ENCODE peak calls at places on chromosome 14, in eight cellular contexts. Z is KBM-7; K is CD4-positive, alpha-beta T cell; U is heart left ventricle; R is activated CD4-positive, CD25-positive, alpha-beta regulatory T cell; W is AG09309; L is neural crest cell; M is mammary epithelial cell. E is an unnamed sample.

GRCh38 chr14:99203080-99203479 is 68.9 kb downstream of the BCL11B start:
- DNase-seq in L (no peak), W (no peak), R (no peak), K (no peak), U (no peak), Z (no peak), M (no peak), E (no peak)

GRCh38 chr14:106129274-106129673 is 602.9 kb downstream of the TMEM121 start:
- DNase-seq in R (no peak), L (no peak), K (peak), W (no peak), U (no peak), M (no peak), Z (peak), E (no peak)

GRCh38 chr14:35352274-35353233 is 52.0 kb downstream of the NFKBIA start:
- DNase-seq in K (no peak), Z (peak), W (no peak), M (no peak), L (no peak), U (peak), R (no peak), E (no peak)

GRCh38 chr14:71247106-71247505 is 339.8 kb downstream of the PCNX1 start:
- DNase-seq in Z (no peak), M (peak), W (no peak), U (no peak), K (no peak), R (no peak), L (no peak), E (no peak)

GRCh38 chr14:59482471-59483331 is 1.5 kb downstream of the L3HYPDH start:
- DNase-seq in W (peak), M (peak), Z (no peak), K (no peak), R (no peak), U (no peak), L (no peak), E (peak)

GRCh38 chr14:99756796-99757195 is 36.4 kb upstream of the EML1 start:
- DNase-seq in M (no peak), W (no peak), Z (no peak), U (no peak), K (no peak), L (no peak), R (no peak), E (no peak)

GRCh38 chr14:20317720-20318119 is 12.0 kb upstream of the TTC5 start:
- DNase-seq in Z (no peak), W (no peak), M (no peak), L (no peak), K (no peak), R (no peak), U (no peak), E (no peak)

GRCh38 chr14:59520224-59520623 is 35.9 kb downstream of the JKAMP start:
- DNase-seq in K (no peak), M (no peak), R (no peak), L (no peak), W (no peak), U (no peak), Z (no peak), E (no peak)

GRCh38 chr14:78721756-78722455 is 551.7 kb downstream of the NRXN3 start:
- DNase-seq in R (no peak), K (no peak), M (no peak), W (no peak), L (no peak), U (no peak), Z (no peak), E (no peak)

GRCh38 chr14:105220699-105221597 is 27.4 kb upstream of the BTBD6 start:
- DNase-seq in K (no peak), Z (no peak), L (no peak), M (no peak), U (peak), R (no peak), W (no peak), E (no peak)

GRCh38 chr14:92945544-92945943 is 22.6 kb downstream of the CHGA start:
- DNase-seq in R (no peak), M (no peak), W (no peak), Z (no peak), U (no peak), K (no peak), L (no peak), E (no peak)

GRCh38 chr14:99055019-99055418 is 217.0 kb downstream of the BCL11B start:
- DNase-seq in K (no peak), R (no peak), W (no peak), Z (no peak), M (peak), L (no peak), U (no peak), E (no peak)

GRCh38 chr14:100524933-100525243 is 62.3 kb downstream of the BEGAIN start:
- DNase-seq in L (peak), W (no peak), K (no peak), Z (peak), R (no peak), M (no peak), U (no peak), E (no peak)

GRCh38 chr14:80024417-80024816 is 186.9 kb downstream of the DIO2 start:
- DNase-seq in U (no peak), W (no peak), M (no peak), Z (no peak), K (no peak), R (no peak), L (no peak), E (no peak)

GRCh38 chr14:24463806-24464785 is 21.5 kb upstream of the SDR39U1 start:
- DNase-seq in U (no peak), M (no peak), W (no peak), K (no peak), R (no peak), L (no peak), Z (no peak), E (no peak)

GRCh38 chr14:24051789-24052655 is at the start of gene CARMIL3:
- DNase-seq in W (no peak), U (peak), K (peak), R (peak), Z (peak), M (peak), L (peak), E (no peak)

GRCh38 chr14:33978892-33979612 is 28.2 kb upstream of the EGLN3 start:
- DNase-seq in L (no peak), M (no peak), U (no peak), R (no peak), W (no peak), K (no peak), Z (no peak), E (no peak)

GRCh38 chr14:74478996-74479635 is 14.0 kb downstream of the NPC2 start:
- DNase-seq in L (no peak), K (no peak), Z (no peak), M (no peak), U (no peak), R (no peak), W (no peak), E (no peak)

GRCh38 chr14:99118046-99118721 is 153.8 kb downstream of the BCL11B start:
- DNase-seq in W (no peak), K (no peak), M (no peak), U (no peak), L (no peak), Z (no peak), R (no peak), E (no peak)

GRCh38 chr14:56487090-56487667 is 92.4 kb upstream of the TMEM260 start:
- DNase-seq in U (no peak), Z (no peak), M (peak), R (no peak), K (no peak), L (no peak), W (no peak), E (no peak)

GRCh38 chr14:85947461-85947860 is 417.5 kb downstream of the FLRT2 start:
- DNase-seq in K (no peak), W (no peak), Z (no peak), U (no peak), M (no peak), R (no peak), L (no peak), E (no peak)

GRCh38 chr14:63273717-63274673 is 44.7 kb downstream of the GPHB5 start:
- DNase-seq in K (no peak), W (no peak), M (no peak), L (no peak), U (peak), Z (no peak), R (no peak), E (no peak)

GRCh38 chr14:54381821-54382220 is 15.0 kb upstream of the CDKN3 start:
- DNase-seq in K (no peak), U (no peak), L (no peak), Z (no peak), W (no peak), M (no peak), R (no peak), E (no peak)

GRCh38 chr14:69858801-69859200 is 20.4 kb upstream of the SMOC1 start:
- DNase-seq in L (no peak), M (no peak), K (no peak), W (no peak), U (no peak), Z (no peak), R (no peak), E (no peak)

GRCh38 chr14:57293851-57294837 is 25.4 kb downstream of the AP5M1 start:
- DNase-seq in R (no peak), L (no peak), U (no peak), M (no peak), K (no peak), W (no peak), Z (peak), E (no peak)

GRCh38 chr14:81400202-81400678 is at the start of gene STON2:
- DNase-seq in W (peak), K (no peak), M (peak), R (no peak), U (no peak), Z (peak), L (no peak), E (peak)

GRCh38 chr14:106605548-106606448 is 1079.4 kb downstream of the TMEM121 start:
- DNase-seq in Z (peak), W (no peak), M (no peak), U (peak), K (peak), R (peak), L (no peak), E (no peak)

GRCh38 chr14:71932229-71932951 is at the start of gene RGS6:
- DNase-seq in R (no peak), L (peak), M (peak), U (peak), Z (no peak), W (no peak), K (no peak), E (no peak)

GRCh38 chr14:101961011-101961721 is 3.2 kb upstream of the DYNC1H1 start:
- DNase-seq in M (peak), K (peak), Z (peak), W (no peak), R (peak), U (peak), L (peak), E (no peak)

GRCh38 chr14:96895658-96896271 is 98.6 kb downstream of the VRK1 start:
- DNase-seq in K (no peak), Z (no peak), W (no peak), M (no peak), U (no peak), R (no peak), L (no peak), E (no peak)

GRCh38 chr14:51828017-51828797 is 32.2 kb upstream of the GNG2 start:
- DNase-seq in Z (peak), U (peak), K (peak), L (no peak), R (peak), W (no peak), M (peak), E (no peak)

GRCh38 chr14:81805785-81806184 is 272.1 kb upstream of the SEL1L start:
- DNase-seq in M (no peak), L (no peak), U (no peak), Z (no peak), W (no peak), K (no peak), R (no peak), E (no peak)

GRCh38 chr14:72608391-72609204 is 285.3 kb downstream of the DPF3 start:
- DNase-seq in L (no peak), R (no peak), M (peak), K (no peak), Z (no peak), W (peak), U (no peak), E (peak)

GRCh38 chr14:96001866-96002510 is 37.2 kb upstream of the C14orf132 start:
- DNase-seq in U (no peak), R (no peak), Z (no peak), L (no peak), K (no peak), W (no peak), M (no peak), E (peak)

GRCh38 chr14:92729632-92730358 is 18.6 kb downstream of the LGMN start:
- DNase-seq in W (peak), K (no peak), M (peak), U (no peak), L (no peak), Z (peak), R (no peak), E (peak)

GRCh38 chr14:75981426-75981825 is 369 bp downstream of the TGFB3 start:
- DNase-seq in U (no peak), M (no peak), R (no peak), L (no peak), W (no peak), K (no peak), Z (no peak), E (no peak)

E was measured in skeletal muscle cell.